ENCODE peak calls at places on chromosome 11, in four cellular contexts. N is GM12878, A is K562, U is GM12891. V is an unnamed sample.

GRCh38 chr11:88086297-88086696 is 88.9 kb downstream of the RAB38 start:
- DNase-seq in N (no peak), A (no peak), U (no peak), V (no peak)

GRCh38 chr11:783581-784015 is 6.3 kb downstream of the CEND1 start:
- DNase-seq in N (no peak), A (no peak), U (no peak), V (no peak)

GRCh38 chr11:88831303-88831890 is 234.4 kb downstream of the GRM5 start:
- DNase-seq in N (no peak), A (no peak), U (no peak), V (no peak)

GRCh38 chr11:36455658-36456111 is 54.4 kb downstream of the TRAF6 start:
- DNase-seq in N (no peak), A (no peak), U (no peak), V (peak; percentile 59)

GRCh38 chr11:9607511-9607899 is 34.0 kb downstream of the WEE1 start:
- DNase-seq in N (no peak), A (no peak), U (no peak), V (no peak)

GRCh38 chr11:8209208-8209807 is 40.5 kb upstream of the RIC3 start:
- DNase-seq in N (no peak), A (peak; percentile 75), U (no peak), V (no peak)

GRCh38 chr11:118304227-118304808 is at the start of gene CD3E:
- DNase-seq in N (no peak), A (no peak), U (no peak), V (no peak)

GRCh38 chr11:94516725-94517124 is 4.5 kb downstream of the C11orf97 start:
- DNase-seq in N (no peak), A (no peak), U (no peak), V (no peak)

GRCh38 chr11:40328890-40329617 is 1130.4 kb downstream of the LRRC4C start:
- DNase-seq in N (no peak), A (no peak), U (no peak), V (no peak)

GRCh38 chr11:68929706-68930605 is 26.3 kb downstream of the IGHMBP2 start:
- DNase-seq in N (no peak), A (no peak), U (no peak), V (no peak)

GRCh38 chr11:32184057-32185055 is 93.5 kb downstream of the RCN1 start:
- DNase-seq in N (no peak), A (no peak), U (peak; percentile 7), V (no peak)

GRCh38 chr11:6079463-6079862 is 28.0 kb upstream of the OR56B4 start:
- DNase-seq in N (no peak), A (no peak), U (no peak), V (no peak)

GRCh38 chr11:1490651-1491050 is 4.1 kb upstream of the MOB2 start:
- DNase-seq in N (no peak), A (no peak), U (no peak), V (no peak)

GRCh38 chr11:130467116-130467990 is 18.9 kb downstream of the ADAMTS15 start:
- DNase-seq in N (no peak), A (no peak), U (no peak), V (no peak)

GRCh38 chr11:65090628-65091027 is 5.4 kb upstream of the VPS51 start:
- DNase-seq in N (no peak), A (no peak), U (no peak), V (no peak)

GRCh38 chr11:29937526-29937925 is 79.3 kb downstream of the KCNA4 start:
- DNase-seq in N (no peak), A (no peak), U (no peak), V (no peak)

GRCh38 chr11:131668867-131669780 is 298.7 kb downstream of the NTM start:
- DNase-seq in N (no peak), A (peak; percentile 85), U (peak; percentile 59), V (peak; percentile 14)

GRCh38 chr11:131033151-131033651 is 116.9 kb upstream of the SNX19 start:
- DNase-seq in N (no peak), A (no peak), U (no peak), V (no peak)

GRCh38 chr11:77127969-77128691 is at the start of gene MYO7A:
- DNase-seq in N (no peak), A (peak; percentile 74), U (no peak), V (no peak)

GRCh38 chr11:61534901-61535839 is 26.6 kb downstream of the LRRC10B start:
- DNase-seq in N (no peak), A (no peak), U (no peak), V (no peak)

GRCh38 chr11:46408407-46408986 is 16.9 kb upstream of the CHRM4 start:
- DNase-seq in N (no peak), A (no peak), U (no peak), V (no peak)

GRCh38 chr11:100776212-100776896 is 89.3 kb downstream of the ARHGAP42 start:
- DNase-seq in N (no peak), A (no peak), U (no peak), V (no peak)

GRCh38 chr11:2794419-2794795 is 91.2 kb downstream of the CDKN1C start:
- DNase-seq in N (no peak), A (no peak), U (no peak), V (peak; percentile 27)

DNA sequence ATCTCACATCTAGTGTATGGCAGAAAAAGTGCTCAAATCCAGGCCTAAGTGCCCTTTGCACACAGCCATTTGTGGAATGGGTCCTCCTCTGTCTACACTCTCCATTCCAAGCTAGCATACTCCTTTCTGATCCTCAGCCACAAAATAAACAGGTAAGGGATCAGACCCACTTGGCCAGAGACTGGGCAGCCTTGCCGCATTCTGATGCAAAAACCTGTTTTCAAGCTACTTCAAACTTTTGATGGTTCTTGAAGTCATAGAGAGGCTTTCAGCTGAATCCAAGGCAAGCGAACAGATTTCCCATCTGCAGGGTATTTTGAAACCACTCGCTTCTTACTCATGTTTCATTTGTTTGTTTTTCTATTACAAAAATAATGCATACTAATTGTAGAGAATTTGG is 136.6 kb upstream of the NAV2 start:
- DNase-seq in N (no peak), A (no peak), U (no peak), V (no peak)
- TF ChIP-seq SPI1 in N (no peak), A (no peak), U (no peak), V (no peak)

GRCh38 chr11:116808262-116809175 is 14.6 kb downstream of the APOA4 start:
- DNase-seq in N (no peak), A (no peak), U (no peak), V (no peak)
- TF ChIP-seq POLR2AphosphoS5 in N (no peak), A (no peak), U (no peak), V (no peak)

GRCh38 chr11:125262825-125263218 is 98.3 kb downstream of the PKNOX2 start:
- DNase-seq in N (no peak), A (no peak), U (no peak), V (no peak)
- TF ChIP-seq SPI1 in N (no peak), A (no peak), U (no peak), V (no peak)

DNA sequence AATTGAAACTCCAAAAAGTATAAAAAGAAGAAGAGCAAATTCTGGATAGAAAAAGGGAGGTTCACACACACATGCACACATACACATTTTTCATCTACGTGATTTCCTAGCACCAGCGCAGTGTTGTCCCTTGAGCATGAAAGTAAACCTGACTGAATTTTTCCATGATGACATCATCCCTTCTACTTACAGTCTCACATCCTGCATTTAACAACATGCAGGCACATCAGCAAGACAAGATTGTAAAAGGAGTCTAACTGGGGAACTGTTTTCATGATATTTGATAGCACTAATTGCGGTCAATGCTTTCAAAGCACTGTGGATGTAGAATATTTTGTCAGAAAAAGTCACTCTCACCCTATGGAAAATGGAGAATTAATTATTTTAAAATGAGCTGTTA is 36.6 kb downstream of the GAS2 start:
- DNase-seq in N (peak; percentile 21), A (no peak), U (no peak), V (no peak)
- TF ChIP-seq POLR2AphosphoS5 in N (no peak), A (no peak), U (no peak), V (no peak)

DNA sequence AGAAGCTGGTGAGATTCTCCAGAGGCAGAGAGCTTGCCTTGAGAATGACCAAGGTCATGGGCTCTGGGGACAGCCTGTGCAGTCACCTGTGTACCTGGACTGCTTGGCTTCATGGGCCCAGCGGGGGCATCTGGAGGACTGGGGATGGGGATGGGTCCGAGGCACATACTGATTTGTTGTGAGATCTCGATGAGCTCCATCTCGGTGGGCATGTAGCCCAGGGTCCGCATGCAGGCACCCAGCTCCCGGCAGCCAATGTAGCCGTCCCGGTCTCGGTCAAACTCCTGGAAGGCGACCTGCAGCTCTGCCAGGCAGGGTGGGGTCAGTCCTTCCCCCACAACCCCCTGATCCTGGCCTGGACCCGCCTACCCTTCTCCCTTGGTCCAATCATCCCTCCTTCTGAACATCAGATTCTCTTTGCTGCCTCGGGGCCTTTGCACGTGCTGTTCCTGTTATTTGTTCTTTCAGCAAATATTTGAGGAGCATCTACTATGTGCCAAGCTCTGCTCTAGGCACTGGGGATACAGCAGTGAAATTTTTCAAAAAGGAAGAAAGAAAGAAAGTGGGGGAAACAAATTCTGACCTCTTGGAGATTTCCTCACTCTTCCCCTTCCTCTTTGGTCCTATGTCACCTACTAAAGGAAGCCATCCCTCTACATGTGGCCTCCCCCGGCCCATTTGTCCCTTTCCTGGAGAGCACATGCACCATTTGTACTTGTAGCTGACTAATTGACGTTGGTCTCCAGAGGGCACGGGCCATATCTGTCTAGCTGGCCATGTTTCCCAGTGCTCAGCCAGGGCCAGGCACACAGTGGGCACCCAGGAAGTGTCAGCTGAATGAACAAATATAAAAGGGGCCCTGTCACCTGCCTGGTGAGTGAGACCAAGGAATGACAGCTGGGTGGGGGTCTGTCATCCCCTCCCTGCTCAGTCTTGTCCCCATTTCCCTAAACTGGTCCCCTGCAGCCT is 2.1 kb downstream of the CABP2 start:
- DNase-seq in N (no peak), A (no peak), U (no peak), V (no peak)
- TF ChIP-seq SPI1 in N (no peak), A (no peak), U (no peak), V (no peak)

GRCh38 chr11:10659339-10660216 is 34.0 kb downstream of the IRAG1 start:
- DNase-seq in N (no peak), A (peak; percentile 77), U (no peak), V (no peak)
- TF ChIP-seq POLR2AphosphoS5 in N (no peak), A (no peak), U (no peak), V (no peak)

GRCh38 chr11:58060535-58060934 is 29.8 kb downstream of the OR6Q1 start:
- DNase-seq in N (no peak), A (no peak), U (no peak), V (no peak)

GRCh38 chr11:58058276-58059010 is 27.7 kb downstream of the OR6Q1 start:
- DNase-seq in N (no peak), A (no peak), U (no peak), V (no peak)

GRCh38 chr11:58061813-58062212 is 31.1 kb downstream of the OR6Q1 start:
- DNase-seq in N (no peak), A (no peak), U (no peak), V (no peak)

GRCh38 chr11:58059011-58059358 is 28.2 kb downstream of the OR6Q1 start:
- DNase-seq in N (no peak), A (no peak), U (no peak), V (no peak)

GRCh38 chr11:58060939-58061672 is 30.4 kb downstream of the OR6Q1 start:
- DNase-seq in N (no peak), A (no peak), U (no peak), V (no peak)
- TF ChIP-seq SPI1 in N (no peak), A (no peak), U (no peak), V (no peak)

GRCh38 chr11:119356349-119357031 is 10.0 kb upstream of the MFRP start:
- DNase-seq in N (no peak), A (peak; percentile 83), U (peak; percentile 86), V (peak; percentile 71)
- TF ChIP-seq POLR2AphosphoS5 in N (no peak), A (no peak), U (no peak), V (no peak)